ENCODE peak calls at places on chromosomes 16 and 17, in four cellular contexts. E is Right ventricle myocardium superior; T is heart right ventricle; C is naive thymus-derived CD8-positive, alpha-beta T cell. L is an unnamed sample.

GRCh38 chr16:50058091-50058771 is 7.5 kb upstream of the HEATR3 start:
- DNase-seq in E (no peak), T (no peak), C (no peak), L (no peak)

GRCh38 chr17:62761884-62762283 is 46.2 kb downstream of the MARCHF10 start:
- DNase-seq in E (no peak), T (no peak), C (no peak), L (no peak)

GRCh38 chr16:3058173-3059030 is 7.0 kb upstream of the IL32 start:
- DNase-seq in E (peak; percentile 72), T (peak; percentile 49), C (peak; percentile 52), L (no peak)

GRCh38 chr17:83160443-83161297 is 81.3 kb downstream of the METRNL start:
- DNase-seq in E (no peak), T (no peak), C (no peak), L (no peak)

GRCh38 chr16:75309899-75310430 is 58.5 kb upstream of the BCAR1 start:
- DNase-seq in E (no peak), T (no peak), C (no peak), L (no peak)

GRCh38 chr17:74011963-74012362 is 191.5 kb upstream of the RPL38 start:
- DNase-seq in E (no peak), T (no peak), C (no peak), L (no peak)

GRCh38 chr17:76407509-76407908 is 23.1 kb downstream of the SPHK1 start:
- DNase-seq in E (peak; percentile 30), T (no peak), C (no peak), L (no peak)

GRCh38 chr16:19853973-19854876 is 30.4 kb downstream of the GPRC5B start:
- DNase-seq in E (no peak), T (no peak), C (no peak), L (no peak)

GRCh38 chr17:67528751-67529436 is 151.8 kb downstream of the PITPNC1 start:
- DNase-seq in E (peak; percentile 82), T (peak; percentile 74), C (no peak), L (peak; percentile 88)

GRCh38 chr17:40556884-40557414 is 8.3 kb downstream of the CCR7 start:
- DNase-seq in E (peak; percentile 69), T (peak; percentile 77), C (no peak), L (no peak)

GRCh38 chr16:14562691-14563491 is 67.2 kb downstream of the PARN start:
- DNase-seq in E (peak; percentile 43), T (peak; percentile 42), C (no peak), L (peak; percentile 70)

GRCh38 chr17:17041018-17041521 is 1.2 kb upstream of the MPRIP start:
- DNase-seq in E (no peak), T (peak; percentile 55), C (no peak), L (no peak)